ENCODE peak calls at places on chromosomes 7 and 10, in six cellular contexts. T, P, N, R, V and Y are unnamed samples.

GRCh38 chr10:14259696-14260595 is 70.8 kb downstream of the FRMD4A start:
- DNase-seq in T (no peak), P (peak), R (peak), V (no peak), N (no peak), Y (peak)

GRCh38 chr7:148289630-148290029 is 300.9 kb upstream of the C7orf33 start:
- DNase-seq in P (no peak), T (no peak), V (no peak), N (no peak), R (no peak), Y (no peak)

GRCh38 chr7:3065724-3066143 is 22.1 kb upstream of the CARD11 start:
- DNase-seq in N (no peak), T (peak), P (no peak), V (peak), R (no peak), Y (peak)

GRCh38 chr10:97570789-97571536 is 1.6 kb upstream of the ANKRD2 start:
- DNase-seq in T (no peak), N (peak), P (no peak), R (no peak), V (no peak), Y (no peak)

GRCh38 chr10:72083234-72084093 is 4.9 kb downstream of the SPOCK2 start:
- DNase-seq in V (no peak), R (no peak), T (no peak), N (no peak), P (no peak), Y (no peak)

GRCh38 chr10:107546239-107546638 is 381.7 kb upstream of the SORCS1 start:
- DNase-seq in P (no peak), N (no peak), T (no peak), R (peak), V (no peak), Y (peak)

GRCh38 chr10:104033401-104033930 is 52.2 kb downstream of the COL17A1 start:
- DNase-seq in P (no peak), N (no peak), R (no peak), V (no peak), T (no peak), Y (no peak)

GRCh38 chr7:141649865-141650499 is 52.0 kb downstream of the DENND11 start:
- DNase-seq in N (no peak), P (peak), T (no peak), V (peak), R (peak), Y (peak)

GRCh38 chr7:127845497-127846214 is 185.6 kb downstream of the LRRC4 start:
- DNase-seq in V (no peak), T (no peak), P (no peak), R (no peak), N (no peak), Y (no peak)

GRCh38 chr7:143433759-143434158 is 9.5 kb upstream of the TAS2R60 start:
- DNase-seq in P (no peak), T (no peak), V (no peak), R (no peak), N (no peak), Y (no peak)

GRCh38 chr7:107966701-107967100 is 36.3 kb downstream of the LAMB1 start:
- DNase-seq in N (no peak), P (no peak), V (no peak), R (no peak), T (no peak), Y (peak)

GRCh38 chr7:88759216-88759955 is at the start of gene ZNF804B:
- DNase-seq in R (no peak), P (no peak), T (no peak), N (no peak), V (peak), Y (no peak)

GRCh38 chr10:27390681-27391080 is 113.4 kb upstream of the RAB18 start:
- DNase-seq in N (no peak), P (no peak), V (no peak), R (no peak), T (no peak), Y (peak)

GRCh38 chr10:27391916-27392315 is 112.2 kb upstream of the RAB18 start:
- DNase-seq in R (no peak), V (no peak), T (no peak), N (no peak), P (no peak), Y (no peak)

GRCh38 chr10:27388761-27389399 is 115.2 kb upstream of the RAB18 start:
- DNase-seq in T (no peak), R (no peak), P (no peak), N (no peak), V (no peak), Y (peak)

GRCh38 chr10:27392606-27393005 is 111.5 kb upstream of the RAB18 start:
- DNase-seq in T (no peak), V (no peak), R (no peak), N (no peak), P (no peak), Y (no peak)

GRCh38 chr10:27391325-27391724 is 112.8 kb upstream of the RAB18 start:
- DNase-seq in T (no peak), P (no peak), N (no peak), R (no peak), V (no peak), Y (no peak)
- H3K4me3 ChIP-seq in T (no peak), P (no peak), N (no peak), R (no peak), V (no peak), Y (no peak)

GRCh38 chr10:121754667-121755066 is 156.4 kb upstream of the FGFR2 start:
- DNase-seq in N (no peak), T (no peak), R (no peak), P (no peak), V (no peak), Y (peak)

GRCh38 chr10:121751191-121751760 is 153.0 kb upstream of the FGFR2 start:
- DNase-seq in P (no peak), N (no peak), R (no peak), V (no peak), T (no peak), Y (no peak)

GRCh38 chr10:121753726-121754476 is 155.7 kb upstream of the FGFR2 start:
- DNase-seq in P (no peak), T (no peak), R (no peak), N (no peak), V (no peak), Y (peak)
- TF ChIP-seq CTCF in P (no peak), T (no peak), R (peak), N (peak), V (no peak), Y (peak)

GRCh38 chr7:70571403-70571911 is 560.5 kb upstream of the GALNT17 start:
- DNase-seq in V (no peak), T (no peak), R (no peak), P (no peak), N (no peak), Y (no peak)
- H3K4me3 ChIP-seq in V (no peak), T (no peak), R (no peak), P (no peak), N (no peak), Y (no peak)

GRCh38 chr10:132536964-132537712 is 449 bp upstream of the INPP5A start:
- DNase-seq in T (peak), P (peak), V (peak), N (peak), R (peak), Y (peak)
- TF ChIP-seq CTCF in T (peak), P (peak), V (peak), N (peak), R (no peak), Y (peak)

DNA sequence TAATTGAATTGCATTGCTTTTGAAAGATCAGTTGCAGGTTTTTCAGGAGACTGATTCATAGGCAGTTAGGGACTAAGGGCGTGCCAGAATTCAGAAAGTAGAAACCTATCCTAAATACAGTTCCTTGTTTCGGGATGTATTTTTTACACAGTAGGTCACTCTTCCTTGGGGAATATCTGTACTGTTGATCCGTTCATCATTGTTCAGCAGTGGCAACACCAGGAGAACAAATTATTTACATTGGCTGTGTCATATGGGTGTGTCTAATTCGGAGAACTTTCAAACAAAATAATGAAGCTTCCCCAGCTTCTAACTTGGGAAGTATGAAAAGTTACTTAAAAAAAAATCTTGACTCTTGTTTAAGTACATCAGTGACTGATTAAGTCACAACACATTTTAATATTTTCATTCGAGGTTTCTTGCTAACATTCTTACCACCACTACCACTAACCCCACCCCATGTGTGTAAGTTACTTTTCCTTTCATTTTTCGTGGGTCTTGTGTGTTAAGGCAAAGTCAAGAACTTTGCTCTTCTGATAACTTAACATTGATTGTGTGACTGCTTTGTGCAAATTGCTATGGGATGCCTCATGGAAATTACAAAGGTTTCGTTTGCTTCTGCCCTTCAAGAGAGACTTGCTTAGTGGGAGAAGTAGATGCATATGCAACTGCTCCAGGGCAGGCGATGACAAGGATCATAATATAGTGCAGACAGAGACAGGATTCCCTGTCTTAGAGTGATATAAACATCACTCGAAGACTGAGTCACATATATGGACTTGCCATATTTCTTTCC is 43.8 kb upstream of the RPA3 start:
- DNase-seq in P (no peak), V (no peak), T (no peak), N (no peak), R (no peak), Y (peak)
- H3K4me3 ChIP-seq in P (peak), V (no peak), T (peak), N (peak), R (no peak), Y (peak)